ENCODE peak calls at places on chromosomes 5 and 9, in five cellular contexts. E is stimulated activated CD4-positive, alpha-beta T cell treated with anti-CD3 and anti-CD28 coated beads, Interleukin-15, amount 100 ng/mL, for 48 hours; D is fibroblast of the aortic adventitia; X is aorta; A is GM18507. I is an unnamed sample.

GRCh38 chr5:88883566-88884434 is 816 bp upstream of the MEF2C start:
- DNase-seq in A (no peak), E (no peak), X (peak; percentile 81), D (peak; percentile 87), I (peak; percentile 76)

GRCh38 chr5:146717951-146718350 is 160.6 kb downstream of the PPP2R2B start:
- DNase-seq in D (no peak), A (no peak), X (no peak), E (no peak), I (no peak)

GRCh38 chr9:76215066-76215465 is 179.2 kb downstream of the RFK start:
- DNase-seq in A (no peak), E (no peak), X (no peak), D (peak; percentile 82), I (peak; percentile 80)

GRCh38 chr5:29193972-29194371 is 1999.5 kb upstream of the CDH6 start:
- DNase-seq in E (no peak), A (no peak), D (no peak), X (no peak), I (no peak)

GRCh38 chr5:81866994-81867393 is 104.8 kb upstream of the ATG10 start:
- DNase-seq in D (no peak), X (no peak), A (no peak), E (no peak), I (no peak)

GRCh38 chr5:150070277-150070638 is 16.1 kb downstream of the CSF1R start:
- DNase-seq in E (no peak), X (no peak), A (no peak), D (no peak), I (no peak)

GRCh38 chr9:27429917-27430316 is 94.2 kb upstream of the IFNK start:
- DNase-seq in X (no peak), E (no peak), D (no peak), A (no peak), I (no peak)

GRCh38 chr5:56259002-56259511 is 25.9 kb upstream of the ANKRD55 start:
- DNase-seq in X (no peak), A (no peak), E (no peak), D (peak; percentile 98), I (peak; percentile 90)

I was measured in brain microvascular endothelial cell.